ENCODE peak calls at places on chromosomes 16 and 17, in eight cellular contexts. I, M, U, T, X, F, Q and P are unnamed samples.

GRCh38 chr16:11248133-11248532 is 7.9 kb downstream of the SOCS1 start:
- DNase-seq in X (no peak), F (no peak), T (no peak), M (no peak), Q (no peak), I (no peak), U (no peak), P (no peak)

GRCh38 chr17:68289473-68289872 is 1.5 kb downstream of the SLC16A6 start:
- DNase-seq in M (no peak), F (no peak), U (no peak), T (no peak), Q (no peak), X (peak; percentile 41), I (no peak), P (no peak)

GRCh38 chr17:44922746-44923470 is 7.6 kb upstream of the GFAP start:
- DNase-seq in X (no peak), M (no peak), F (no peak), I (no peak), U (no peak), T (no peak), Q (peak; percentile 18), P (no peak)

GRCh38 chr17:28346746-28347246 is 10.5 kb downstream of the POLDIP2 start:
- DNase-seq in I (no peak), T (no peak), X (no peak), Q (no peak), M (no peak), F (no peak), U (no peak), P (no peak)

GRCh38 chr16:54933281-54934150 is 2.9 kb downstream of the IRX5 start:
- DNase-seq in F (no peak), I (no peak), Q (no peak), U (no peak), X (no peak), M (no peak), T (no peak), P (no peak)

GRCh38 chr17:77266891-77267341 is 126.1 kb downstream of the SEC14L1 start:
- DNase-seq in I (no peak), M (no peak), T (no peak), F (no peak), X (no peak), U (peak; percentile 17), Q (no peak), P (no peak)

GRCh38 chr17:81409190-81409935 is 14.1 kb downstream of the BAHCC1 start:
- DNase-seq in M (no peak), Q (no peak), T (no peak), U (no peak), F (no peak), I (peak; percentile 86), X (no peak), P (no peak)

GRCh38 chr17:40086150-40087044 is 14.0 kb downstream of the NR1D1 start:
- DNase-seq in I (peak; percentile 12), X (peak; percentile 60), T (no peak), U (peak; percentile 37), F (peak; percentile 8), M (peak; percentile 64), Q (peak; percentile 42), P (no peak)

GRCh38 chr17:32240745-32241144 is 24.9 kb upstream of the RHBDL3 start:
- DNase-seq in U (no peak), M (no peak), X (no peak), T (no peak), I (no peak), F (no peak), Q (no peak), P (no peak)

GRCh38 chr17:81378941-81379511 is 16.2 kb upstream of the BAHCC1 start:
- DNase-seq in T (no peak), F (no peak), M (no peak), U (no peak), I (no peak), X (no peak), Q (no peak), P (no peak)

GRCh38 chr17:80613732-80614071 is 69.1 kb downstream of the RPTOR start:
- DNase-seq in Q (no peak), U (no peak), X (no peak), I (peak; percentile 43), T (no peak), F (no peak), M (no peak), P (no peak)

GRCh38 chr16:13957197-13958078 is 37.5 kb downstream of the ERCC4 start:
- DNase-seq in M (peak; percentile 74), X (no peak), Q (peak; percentile 76), U (peak; percentile 57), F (peak; percentile 46), I (no peak), T (peak; percentile 40), P (peak; percentile 68)

GRCh38 chr16:10495031-10495345 is 85.4 kb downstream of the EMP2 start:
- DNase-seq in F (no peak), M (no peak), U (no peak), I (no peak), T (no peak), X (no peak), Q (no peak), P (no peak)

GRCh38 chr16:58510776-58511628 is 4.3 kb upstream of the SETD6 start:
- DNase-seq in I (no peak), X (no peak), F (no peak), U (no peak), M (peak; percentile 39), T (no peak), Q (no peak), P (no peak)

GRCh38 chr16:7313170-7313569 is 19.5 kb upstream of the RBFOX1 start:
- DNase-seq in Q (no peak), X (no peak), F (no peak), I (no peak), T (no peak), M (no peak), U (peak; percentile 16), P (no peak)

GRCh38 chr17:55760643-55761355 is 9.9 kb downstream of the PCTP start:
- DNase-seq in U (no peak), F (no peak), I (no peak), M (no peak), X (no peak), T (no peak), Q (no peak), P (no peak)

GRCh38 chr17:8064590-8065019 is 22.9 kb downstream of the ALOX12B start:
- DNase-seq in M (no peak), X (no peak), U (no peak), T (no peak), I (no peak), F (no peak), Q (no peak), P (no peak)

GRCh38 chr17:81223758-81224122 is 975 bp upstream of the CEP131 start:
- DNase-seq in I (peak; percentile 45), M (no peak), T (no peak), X (no peak), F (no peak), U (no peak), Q (no peak), P (no peak)

GRCh38 chr16:11076259-11077018 is 132.1 kb downstream of the CLEC16A start:
- DNase-seq in F (no peak), U (no peak), I (no peak), X (no peak), T (no peak), Q (no peak), M (no peak), P (no peak)

GRCh38 chr16:79767597-79768280 is 167.2 kb upstream of the MAF start:
- DNase-seq in T (peak; percentile 23), I (no peak), X (no peak), F (no peak), U (peak; percentile 20), M (no peak), Q (peak; percentile 48), P (no peak)

GRCh38 chr16:57750796-57751538 is 15.4 kb downstream of the KATNB1 start:
- DNase-seq in X (no peak), T (no peak), F (no peak), M (no peak), Q (no peak), I (no peak), U (no peak), P (no peak)

GRCh38 chr17:80782536-80783427 is 208.9 kb upstream of the CHMP6 start:
- DNase-seq in I (no peak), Q (no peak), F (no peak), X (peak; percentile 31), U (no peak), T (no peak), M (no peak), P (no peak)

GRCh38 chr17:7215652-7216139 is 3.9 kb downstream of the DLG4 start:
- DNase-seq in X (no peak), I (no peak), M (no peak), T (no peak), F (no peak), U (no peak), Q (no peak), P (no peak)

GRCh38 chr16:11131706-11132105 is 124.3 kb downstream of the SOCS1 start:
- DNase-seq in F (no peak), T (no peak), X (no peak), M (no peak), U (no peak), Q (no peak), I (no peak), P (no peak)

GRCh38 chr17:59745040-59745439 is 37.6 kb downstream of the VMP1 start:
- DNase-seq in T (no peak), F (no peak), M (no peak), X (no peak), I (no peak), U (no peak), Q (no peak), P (no peak)